ENCODE peak calls at places on chromosome 14, in five cellular contexts. U is ovary, I is pancreas, K is tibial nerve, Y is lung. D is an unnamed sample.

GRCh38 chr14:85959063-85959462 is 429.1 kb downstream of the FLRT2 start:
- DNase-seq in Y (no peak), I (no peak), K (no peak), U (no peak), D (no peak)

GRCh38 chr14:31090872-31091764 is 64.9 kb upstream of the STRN3 start:
- DNase-seq in U (no peak), K (peak; percentile 70), I (peak; percentile 48), Y (peak; percentile 34), D (no peak)

GRCh38 chr14:89519000-89519399 is 102.0 kb upstream of the FOXN3 start:
- DNase-seq in U (no peak), Y (no peak), K (no peak), I (no peak), D (no peak)

GRCh38 chr14:103549361-103550311 is 12.8 kb downstream of the BAG5 start:
- DNase-seq in K (no peak), I (peak; percentile 37), U (peak; percentile 34), Y (no peak), D (no peak)

GRCh38 chr14:89617471-89618291 is 200.6 kb upstream of the FOXN3 start:
- DNase-seq in Y (no peak), U (no peak), I (no peak), K (peak; percentile 17), D (peak; percentile 63)

GRCh38 chr14:102692334-102692733 is 84.9 kb upstream of the TRAF3 start:
- DNase-seq in K (no peak), U (no peak), I (no peak), Y (no peak), D (no peak)

GRCh38 chr14:63909984-63910383 is 57.2 kb downstream of the SYNE2 start:
- DNase-seq in Y (no peak), I (no peak), U (no peak), K (no peak), D (no peak)

GRCh38 chr14:38836539-38836938 is 266.5 kb downstream of the SEC23A start:
- DNase-seq in K (no peak), Y (no peak), I (no peak), U (no peak), D (no peak)

GRCh38 chr14:51095854-51096823 is 1.2 kb upstream of the TRIM9 start:
- DNase-seq in U (peak; percentile 23), K (peak; percentile 66), I (peak; percentile 5), Y (no peak), D (peak; percentile 29)

GRCh38 chr14:99590746-99591555 is 13.1 kb downstream of the CCDC85C start:
- DNase-seq in I (no peak), Y (no peak), U (no peak), K (no peak), D (no peak)

GRCh38 chr14:95067526-95067925 is 89.8 kb downstream of the DICER1 start:
- DNase-seq in I (no peak), Y (no peak), U (no peak), K (no peak), D (no peak)

GRCh38 chr14:42378274-42378673 is 771.6 kb downstream of the LRFN5 start:
- DNase-seq in Y (no peak), U (no peak), I (no peak), K (no peak), D (no peak)

GRCh38 chr14:68548194-68549056 is 244.4 kb downstream of the ZFP36L1 start:
- DNase-seq in I (peak; percentile 44), K (peak; percentile 83), Y (peak; percentile 74), U (peak; percentile 92), D (peak; percentile 95)

GRCh38 chr14:50303744-50304471 is 8.1 kb downstream of the L2HGDH start:
- DNase-seq in I (peak; percentile 35), U (no peak), Y (peak; percentile 47), K (no peak), D (peak; percentile 36)

GRCh38 chr14:99853206-99853605 is 60.0 kb downstream of the EML1 start:
- DNase-seq in I (no peak), K (no peak), U (no peak), Y (no peak), D (peak; percentile 75)

GRCh38 chr14:97401714-97402113 is 604.5 kb downstream of the VRK1 start:
- DNase-seq in U (no peak), Y (no peak), K (no peak), I (no peak), D (no peak)

GRCh38 chr14:70257526-70257925 is 68.8 kb upstream of the SLC8A3 start:
- DNase-seq in U (no peak), I (peak; percentile 10), K (no peak), Y (no peak), D (no peak)

GRCh38 chr14:102203382-102203781 is 63.7 kb downstream of the WDR20 start:
- DNase-seq in I (no peak), U (no peak), K (no peak), Y (no peak), D (no peak)

GRCh38 chr14:104586832-104587620 is 7.5 kb downstream of the C14orf180 start:
- DNase-seq in U (no peak), Y (no peak), K (no peak), I (no peak), D (peak; percentile 92)

GRCh38 chr14:101055106-101055662 is 151.7 kb upstream of the RTL1 start:
- DNase-seq in K (no peak), U (no peak), Y (no peak), I (no peak), D (no peak)

GRCh38 chr14:103820908-103821307 is 26.5 kb downstream of the PPP1R13B start:
- DNase-seq in K (no peak), I (no peak), U (no peak), Y (no peak), D (no peak)

GRCh38 chr14:103111297-103111981 is 11.8 kb upstream of the TNFAIP2 start:
- DNase-seq in I (peak; percentile 51), K (no peak), Y (no peak), U (no peak), D (no peak)

GRCh38 chr14:32383337-32384009 is 54.4 kb downstream of the AKAP6 start:
- DNase-seq in I (no peak), U (no peak), Y (no peak), K (no peak), D (no peak)

GRCh38 chr14:102620413-102620812 is 28.0 kb downstream of the RCOR1 start:
- DNase-seq in U (no peak), K (no peak), Y (no peak), I (no peak), D (no peak)

DNA sequence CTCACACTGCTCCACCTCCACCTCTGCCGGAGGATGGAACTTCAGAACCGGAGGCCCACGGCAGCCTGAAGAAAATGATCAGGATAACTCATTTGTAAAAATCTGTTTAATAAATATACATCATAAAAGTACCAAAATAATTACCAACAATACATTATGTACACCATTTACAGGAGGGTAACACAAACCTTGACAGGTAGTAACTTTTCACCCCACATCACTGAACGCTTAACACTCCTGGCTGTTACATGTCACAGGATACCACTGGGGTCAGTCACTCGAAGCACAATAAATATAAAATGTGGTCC is 3.2 kb downstream of the NFKBIA start:
- DNase-seq in K (no peak), I (no peak), Y (no peak), U (no peak), D (no peak)
- H3K27ac ChIP-seq in K (peak overlapping the region; percentile 95), I (no peak overlapping the region), Y (peak overlapping the region; percentile 55), U (peak overlapping the region; percentile 90), D (peak overlapping the region; percentile 65)

DNA sequence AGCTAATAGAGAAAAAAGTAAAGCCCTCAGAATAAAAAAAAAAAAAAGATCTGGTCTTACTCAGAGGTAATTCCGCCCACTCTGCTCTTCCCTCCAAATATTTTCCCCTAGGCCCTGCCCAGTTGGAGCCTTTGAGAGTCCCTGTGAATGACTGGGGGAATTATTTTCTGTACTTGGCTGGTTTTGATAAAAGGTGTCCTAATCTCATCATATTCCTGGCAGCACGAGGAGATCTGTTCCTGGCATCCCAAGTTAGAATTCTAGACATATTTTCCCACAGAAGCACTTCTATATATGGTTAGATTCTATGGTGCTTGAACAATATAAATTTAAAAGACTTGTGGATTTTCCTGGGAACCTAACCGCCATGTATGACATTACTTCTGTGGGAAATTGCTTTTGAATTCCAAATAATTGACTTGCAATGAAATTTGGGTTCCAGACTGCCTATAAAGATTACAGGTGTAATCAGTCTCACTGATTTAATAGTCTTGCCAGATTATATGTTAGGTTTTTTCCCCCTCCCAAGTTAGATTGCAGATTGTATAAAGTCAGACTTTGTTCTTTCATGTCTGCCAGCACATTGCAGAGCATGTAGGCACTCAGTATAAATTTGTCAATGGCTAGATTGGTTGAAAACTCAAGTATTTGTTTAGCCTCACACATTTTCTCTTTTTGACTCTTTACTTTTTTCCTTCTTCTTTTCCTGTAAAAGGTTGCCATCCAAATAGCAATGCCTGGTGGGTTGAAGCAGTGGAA is 12.3 kb downstream of the GPX2 start:
- DNase-seq in Y (no peak), U (no peak), K (no peak), I (no peak), D (no peak)
- H3K27ac ChIP-seq in Y (no peak overlapping the region), U (no peak overlapping the region), K (no peak overlapping the region), I (no peak overlapping the region), D (no peak overlapping the region)

DNA sequence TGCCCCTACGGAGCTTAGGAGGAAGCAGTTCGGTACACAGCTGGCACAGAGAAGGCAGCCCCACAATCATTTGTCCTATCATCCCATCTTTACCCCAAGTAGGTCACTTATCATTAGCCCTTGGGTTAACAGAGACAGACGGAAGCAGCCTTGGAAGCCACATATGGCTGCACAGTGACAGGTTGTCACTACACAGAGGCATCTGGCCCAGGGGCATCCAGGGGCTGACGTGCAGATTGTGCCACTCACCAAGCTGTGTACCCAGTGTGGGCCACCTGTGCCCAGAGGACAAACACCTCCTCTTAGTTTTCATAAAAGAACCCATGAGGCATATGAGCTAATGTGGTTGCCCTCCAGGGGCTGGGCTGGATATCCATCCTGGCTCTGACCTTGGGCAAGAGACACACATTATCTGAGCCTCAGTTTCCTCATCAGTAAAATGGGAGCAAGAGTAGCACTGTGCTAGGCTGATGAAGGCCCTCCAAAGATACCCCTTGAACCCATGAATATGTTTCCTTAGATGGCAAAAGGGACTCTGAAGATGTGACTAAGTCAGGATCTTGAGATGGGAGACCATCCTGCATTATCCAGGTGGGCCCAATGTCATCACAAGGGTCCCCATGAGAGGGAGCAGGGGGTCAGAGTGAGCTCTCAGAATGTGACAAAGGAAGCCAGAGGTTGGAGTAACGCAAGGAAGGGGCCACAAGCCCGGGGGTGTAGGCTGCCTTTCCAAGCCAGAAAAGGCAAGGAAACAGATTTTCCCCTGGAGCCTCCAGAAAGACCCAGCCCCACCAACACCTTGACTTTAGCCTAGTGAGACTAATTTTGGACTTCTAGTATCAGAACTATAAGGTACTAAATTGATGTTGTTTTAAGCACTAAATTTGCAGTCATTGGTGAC is 64.6 kb downstream of the C14orf132 start:
- DNase-seq in U (no peak), K (no peak), I (no peak), Y (no peak), D (no peak)
- H3K27ac ChIP-seq in U (no peak overlapping the region), K (peak overlapping the region; percentile 34), I (no peak overlapping the region), Y (no peak overlapping the region), D (no peak overlapping the region)

DNA sequence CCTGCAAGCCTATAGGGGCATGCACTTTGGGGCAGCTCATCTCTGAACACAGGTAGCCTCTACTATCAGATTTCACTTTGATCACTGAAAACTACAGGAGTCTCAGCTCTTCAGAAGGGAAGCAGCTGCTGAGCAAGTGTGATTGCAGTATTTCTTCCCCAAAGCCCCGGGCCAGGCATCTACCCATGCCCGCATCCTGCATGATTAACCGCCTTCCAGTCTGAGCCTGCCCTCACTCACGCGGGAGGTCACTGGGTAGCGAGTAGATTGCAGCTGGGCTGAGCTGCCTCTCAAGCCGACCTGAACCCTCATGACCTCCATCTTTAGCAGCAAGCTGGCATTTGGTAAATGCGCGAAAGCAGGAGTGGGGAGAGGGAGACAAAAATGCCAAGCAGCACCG is 334.7 kb downstream of the DPF3 start:
- DNase-seq in I (no peak), U (no peak), Y (no peak), K (no peak), D (no peak)
- H3K27ac ChIP-seq in I (no peak overlapping the region), U (no peak overlapping the region), Y (no peak overlapping the region), K (no peak overlapping the region), D (peak overlapping the region; percentile 25)

D was measured in right cardiac atrium.